ENCODE peak calls at places on chromosomes 2 and 18, in five cellular contexts. F is AG09319; T is activated naive CD4-positive, alpha-beta T cell treated with anti-CD3 and anti-CD28 coated beads for 36 hours; U is HTR-8/SVneo; O is ELF-1. D is an unnamed sample.

GRCh38 chr18:74476154-74476553 is 19.0 kb upstream of the DIPK1C start:
- DNase-seq in U (no peak), O (peak; percentile 39), F (no peak), T (peak; percentile 20), D (peak; percentile 71)

GRCh38 chr2:230230087-230230486 is 4.6 kb downstream of the SP140 start:
- DNase-seq in O (peak; percentile 29), F (no peak), T (no peak), U (peak; percentile 10), D (no peak)

GRCh38 chr2:118709786-118710185 is 137.7 kb downstream of the EN1 start:
- DNase-seq in T (no peak), O (no peak), U (no peak), F (no peak), D (no peak)

GRCh38 chr2:98913916-98914712 is 21.9 kb downstream of the CRACDL start:
- DNase-seq in T (no peak), O (no peak), U (no peak), F (no peak), D (no peak)

GRCh38 chr18:21489119-21489750 is 111.3 kb downstream of the ESCO1 start:
- DNase-seq in T (peak; percentile 52), U (peak; percentile 64), O (peak; percentile 63), F (no peak), D (peak; percentile 82)

GRCh38 chr18:3793545-3793944 is 343.6 kb downstream of the TGIF1 start:
- DNase-seq in T (no peak), O (no peak), U (no peak), F (no peak), D (no peak)

GRCh38 chr2:231287696-231288095 is 89.3 kb downstream of the ARMC9 start:
- DNase-seq in O (no peak), T (no peak), U (no peak), F (no peak), D (no peak)

GRCh38 chr2:198308368-198308767 is 504.0 kb downstream of the PLCL1 start:
- DNase-seq in T (no peak), U (no peak), O (no peak), F (no peak), D (no peak)

GRCh38 chr2:112724611-112725525 is 4.0 kb downstream of the NT5DC4 start:
- DNase-seq in T (peak; percentile 30), U (peak; percentile 57), F (no peak), O (peak; percentile 62), D (peak; percentile 80)

GRCh38 chr2:31233216-31233615 is 736 bp upstream of the EHD3 start:
- DNase-seq in O (no peak), F (no peak), U (no peak), T (no peak), D (no peak)

GRCh38 chr2:55364189-55365055 is 55.2 kb downstream of the CCDC88A start:
- DNase-seq in T (no peak), F (peak; percentile 87), U (peak; percentile 14), O (no peak), D (no peak)

GRCh38 chr2:240913810-240914644 is 7.9 kb downstream of the CROCC2 start:
- DNase-seq in O (peak; percentile 83), F (peak; percentile 63), T (peak; percentile 75), U (peak; percentile 75), D (peak; percentile 95)

GRCh38 chr18:48441405-48441881 is 32.3 kb upstream of the ZBTB7C start:
- DNase-seq in F (no peak), O (peak; percentile 48), U (no peak), T (no peak), D (no peak)

GRCh38 chr2:164890533-164890932 is 48.9 kb upstream of the COBLL1 start:
- DNase-seq in O (no peak), U (no peak), F (no peak), T (no peak), D (no peak)

GRCh38 chr2:45728458-45728942 is 77.0 kb downstream of the PRKCE start:
- DNase-seq in F (no peak), O (no peak), T (no peak), U (no peak), D (no peak)

GRCh38 chr18:35005963-35006577 is 35.1 kb upstream of the MAPRE2 start:
- DNase-seq in U (peak; percentile 27), T (no peak), F (no peak), O (peak; percentile 56), D (peak; percentile 67)

GRCh38 chr2:151238527-151239487 is 22.9 kb downstream of the RBM43 start:
- DNase-seq in T (peak; percentile 43), F (peak; percentile 79), O (peak; percentile 42), U (peak; percentile 74), D (peak; percentile 59)

GRCh38 chr18:63162271-63163014 is 157.1 kb downstream of the BCL2 start:
- DNase-seq in U (no peak), F (no peak), T (peak; percentile 44), O (no peak), D (no peak)

GRCh38 chr2:47056875-47057731 is 98.0 kb downstream of the STPG4 start:
- DNase-seq in U (no peak), F (no peak), T (no peak), O (no peak), D (no peak)

D was measured in iPS-NIHi11.